ENCODE peak calls at places on chromosome 12, in four cellular contexts. One of them, this sample, is unnamed.

GRCh38 chr12:13573698-13574321 is 377.3 kb downstream of the EMP1 start:
- DNase-seq in HuH-7: no peak
- DNase-seq in non-pigmented ciliary epithelial cell: peak
- DNase-seq in SW 1271: peak
- DNase-seq in this sample: no peak

GRCh38 chr12:111598637-111599458 is at the start of gene ATXN2:
- DNase-seq in HuH-7: peak
- DNase-seq in non-pigmented ciliary epithelial cell: no peak
- DNase-seq in SW 1271: peak
- DNase-seq in this sample: peak

GRCh38 chr12:53219116-53219955 is 12.3 kb upstream of the ITGB7 start:
- DNase-seq in non-pigmented ciliary epithelial cell: no peak
- DNase-seq in SW 1271: no peak
- DNase-seq in HuH-7: peak
- DNase-seq in this sample: no peak

GRCh38 chr12:4270016-4270669 is 3.4 kb upstream of the CCND2 start:
- DNase-seq in HuH-7: no peak
- DNase-seq in SW 1271: no peak
- DNase-seq in non-pigmented ciliary epithelial cell: no peak
- DNase-seq in this sample: no peak

GRCh38 chr12:12266389-12266872 is 413 bp downstream of the LRP6 start:
- DNase-seq in non-pigmented ciliary epithelial cell: no peak
- DNase-seq in SW 1271: no peak
- DNase-seq in HuH-7: peak
- DNase-seq in this sample: peak

GRCh38 chr12:112839386-112839972 is 47.9 kb downstream of the RPH3A start:
- DNase-seq in SW 1271: peak
- DNase-seq in non-pigmented ciliary epithelial cell: peak
- DNase-seq in HuH-7: no peak
- DNase-seq in this sample: no peak

GRCh38 chr12:115956236-115956635 is 321.3 kb downstream of the MED13L start:
- DNase-seq in SW 1271: no peak
- DNase-seq in HuH-7: no peak
- DNase-seq in non-pigmented ciliary epithelial cell: no peak
- DNase-seq in this sample: no peak

GRCh38 chr12:59645242-59645641 is 49.4 kb downstream of the SLC16A7 start:
- DNase-seq in non-pigmented ciliary epithelial cell: no peak
- DNase-seq in HuH-7: no peak
- DNase-seq in SW 1271: no peak
- DNase-seq in this sample: no peak

GRCh38 chr12:28998662-28999120 is 150.4 kb upstream of the FAR2 start:
- DNase-seq in SW 1271: peak
- DNase-seq in HuH-7: peak
- DNase-seq in non-pigmented ciliary epithelial cell: no peak
- DNase-seq in this sample: peak

GRCh38 chr12:5096241-5096880 is 52.7 kb downstream of the KCNA5 start:
- DNase-seq in HuH-7: no peak
- DNase-seq in non-pigmented ciliary epithelial cell: no peak
- DNase-seq in SW 1271: peak
- DNase-seq in this sample: no peak

GRCh38 chr12:68497702-68498101 is 113.0 kb upstream of the RAP1B start:
- DNase-seq in SW 1271: peak
- DNase-seq in non-pigmented ciliary epithelial cell: peak
- DNase-seq in HuH-7: no peak
- DNase-seq in this sample: no peak